ENCODE peak calls at places on chromosome 10, in six cellular contexts. N is K562, X is GM12878, Q is HepG2, F is HCT116, S is SK-N-SH. U is an unnamed sample.

GRCh38 chr10:117186832-117187615 is 10.3 kb upstream of the KCNK18 start:
- DNase-seq in N (no peak), X (no peak), Q (no peak), F (peak), S (no peak), U (peak)

GRCh38 chr10:108095932-108096925 is 931.7 kb upstream of the SORCS1 start:
- DNase-seq in N (no peak), X (no peak), Q (no peak), F (no peak), S (no peak), U (no peak)

GRCh38 chr10:65041307-65041706 is 1520.1 kb downstream of the REEP3 start:
- DNase-seq in N (no peak), X (no peak), Q (no peak), F (no peak), S (no peak), U (no peak)

GRCh38 chr10:70546585-70546984 is 56.0 kb downstream of the PRF1 start:
- DNase-seq in N (no peak), X (no peak), Q (no peak), F (no peak), S (no peak), U (no peak)

GRCh38 chr10:24784923-24785322 is 61.2 kb upstream of the ARHGAP21 start:
- DNase-seq in N (no peak), X (no peak), Q (no peak), F (no peak), S (no peak), U (no peak)

GRCh38 chr10:110528224-110528997 is 30.7 kb downstream of the DUSP5 start:
- DNase-seq in N (no peak), X (no peak), Q (no peak), F (no peak), S (no peak), U (no peak)

GRCh38 chr10:93413252-93413689 is 68.9 kb downstream of the MYOF start:
- DNase-seq in N (no peak), X (no peak), Q (no peak), F (no peak), S (no peak), U (no peak)

GRCh38 chr10:28872592-28873165 is 195.4 kb downstream of the BAMBI start:
- DNase-seq in N (no peak), X (no peak), Q (peak), F (no peak), S (no peak), U (no peak)

GRCh38 chr10:45373783-45374450 is at the start of gene ALOX5:
- DNase-seq in N (peak), X (no peak), Q (no peak), F (no peak), S (peak), U (peak)

GRCh38 chr10:73044378-73045285 is 52.0 kb downstream of the P4HA1 start:
- DNase-seq in N (no peak), X (no peak), Q (no peak), F (no peak), S (no peak), U (peak)

GRCh38 chr10:52232561-52233350 is 81.3 kb upstream of the DKK1 start:
- DNase-seq in N (no peak), X (no peak), Q (peak), F (no peak), S (peak), U (peak)

GRCh38 chr10:72063703-72064391 is 24.5 kb downstream of the SPOCK2 start:
- DNase-seq in N (no peak), X (no peak), Q (no peak), F (no peak), S (no peak), U (no peak)

GRCh38 chr10:102368072-102368471 is 27.4 kb upstream of the NFKB2 start:
- DNase-seq in N (no peak), X (no peak), Q (no peak), F (no peak), S (no peak), U (peak)

GRCh38 chr10:86371691-86372090 is 5.1 kb upstream of the GRID1 start:
- DNase-seq in N (no peak), X (no peak), Q (no peak), F (no peak), S (no peak), U (no peak)

GRCh38 chr10:77179015-77179695 is 458.5 kb downstream of the KCNMA1 start:
- DNase-seq in N (no peak), X (no peak), Q (no peak), F (no peak), S (no peak), U (peak)

GRCh38 chr10:44355630-44356029 is 29.3 kb downstream of the CXCL12 start:
- DNase-seq in N (no peak), X (no peak), Q (no peak), F (no peak), S (no peak), U (no peak)

GRCh38 chr10:3776796-3777571 is 8.0 kb downstream of the KLF6 start:
- DNase-seq in N (no peak), X (no peak), Q (peak), F (peak), S (no peak), U (peak)

GRCh38 chr10:115093286-115093775 is at the start of gene ATRNL1:
- DNase-seq in N (no peak), X (no peak), Q (no peak), F (no peak), S (peak), U (peak)

GRCh38 chr10:116665541-116666125 is 44.9 kb downstream of the PNLIPRP2 start:
- DNase-seq in N (no peak), X (no peak), Q (peak), F (no peak), S (no peak), U (no peak)

GRCh38 chr10:52256832-52257691 is 57.0 kb upstream of the DKK1 start:
- DNase-seq in N (no peak), X (peak), Q (no peak), F (no peak), S (no peak), U (no peak)

GRCh38 chr10:87618470-87619423 is 40.9 kb upstream of the PAPSS2 start:
- DNase-seq in N (no peak), X (no peak), Q (peak), F (no peak), S (no peak), U (peak)

GRCh38 chr10:23558361-23558799 is 119.5 kb downstream of the OTUD1 start:
- DNase-seq in N (no peak), X (no peak), Q (no peak), F (no peak), S (no peak), U (no peak)

GRCh38 chr10:127715249-127715648 is 21.7 kb upstream of the FOXI2 start:
- DNase-seq in N (no peak), X (no peak), Q (no peak), F (no peak), S (no peak), U (no peak)

GRCh38 chr10:48506147-48506917 is 98.5 kb downstream of the ARHGAP22 start:
- DNase-seq in N (peak), X (no peak), Q (peak), F (peak), S (peak), U (peak)

GRCh38 chr10:128180843-128181242 is 54.6 kb upstream of the MKI67 start:
- DNase-seq in N (no peak), X (no peak), Q (no peak), F (no peak), S (no peak), U (no peak)

GRCh38 chr10:88949912-88950664 is 2.5 kb downstream of the ACTA2 start:
- DNase-seq in N (no peak), X (no peak), Q (no peak), F (no peak), S (no peak), U (no peak)

GRCh38 chr10:84525120-84525806 is 196.9 kb downstream of the CCSER2 start:
- DNase-seq in N (peak), X (no peak), Q (peak), F (no peak), S (no peak), U (no peak)

GRCh38 chr10:121592155-121592890 is 5.9 kb downstream of the FGFR2 start:
- DNase-seq in N (no peak), X (no peak), Q (no peak), F (no peak), S (no peak), U (no peak)

GRCh38 chr10:102593074-102593803 is 51.0 kb upstream of the TRIM8 start:
- DNase-seq in N (peak), X (no peak), Q (peak), F (no peak), S (no peak), U (no peak)

GRCh38 chr10:69405221-69405620 is 11.5 kb downstream of the TACR2 start:
- DNase-seq in N (no peak), X (no peak), Q (no peak), F (no peak), S (no peak), U (no peak)

GRCh38 chr10:20274580-20274979 is 458.3 kb downstream of the PLXDC2 start:
- DNase-seq in N (no peak), X (no peak), Q (no peak), F (no peak), S (no peak), U (no peak)

GRCh38 chr10:84200537-84201243 is 6.4 kb downstream of the CDHR1 start:
- DNase-seq in N (peak), X (no peak), Q (no peak), F (no peak), S (no peak), U (no peak)

GRCh38 chr10:129963076-129963830 is 821 bp downstream of the EBF3 start:
- DNase-seq in N (no peak), X (no peak), Q (no peak), F (no peak), S (peak), U (peak)

GRCh38 chr10:22548343-22548742 is 166.0 kb downstream of the PIP4K2A start:
- DNase-seq in N (no peak), X (no peak), Q (no peak), F (no peak), S (no peak), U (no peak)

GRCh38 chr10:47312663-47312995 is 9.6 kb upstream of the GDF2 start:
- DNase-seq in N (no peak), X (no peak), Q (no peak), F (no peak), S (no peak), U (no peak)

GRCh38 chr10:84160663-84161362 is 12.8 kb upstream of the GPR15LG start:
- DNase-seq in N (no peak), X (no peak), Q (no peak), F (no peak), S (no peak), U (no peak)

GRCh38 chr10:3467052-3467906 is 294.7 kb upstream of the PITRM1 start:
- DNase-seq in N (no peak), X (no peak), Q (no peak), F (peak), S (no peak), U (no peak)

GRCh38 chr10:59234194-59234593 is 57.8 kb downstream of the PHYHIPL start:
- DNase-seq in N (no peak), X (no peak), Q (no peak), F (no peak), S (no peak), U (no peak)

GRCh38 chr10:105644978-105645377 is 1003.9 kb downstream of the SORCS3 start:
- DNase-seq in N (no peak), X (no peak), Q (no peak), F (no peak), S (no peak), U (no peak)

DNA sequence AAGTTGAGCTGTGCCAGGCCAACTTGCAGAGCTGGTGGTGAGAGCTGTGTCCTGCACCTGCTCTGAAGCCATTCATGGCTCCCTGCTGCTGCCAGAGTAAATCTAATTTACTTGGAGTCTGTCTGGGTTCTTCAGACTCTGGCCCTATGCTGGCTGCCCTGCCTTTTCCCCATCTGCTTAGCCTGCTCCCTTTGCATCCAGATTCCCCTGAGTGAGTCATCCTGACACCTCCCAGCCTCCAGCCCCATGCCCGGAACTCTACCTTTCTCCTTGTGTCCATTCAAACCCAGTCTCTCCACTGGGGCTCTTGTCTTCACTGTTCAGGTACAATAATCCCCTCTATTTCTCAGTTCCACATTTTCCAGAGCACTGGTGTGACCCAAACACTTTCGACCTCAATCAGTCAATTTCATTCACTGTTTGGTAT is 434.4 kb upstream of the ZMIZ1 start:
- DNase-seq in N (no peak), X (no peak), Q (no peak), F (no peak), S (peak), U (no peak)
- TF ChIP-seq JUND in N (no peak), X (no peak), Q (no peak), F (no peak), S (peak), U (no peak)

GRCh38 chr10:97714401-97715258 is 1.1 kb downstream of the MARVELD1 start:
- DNase-seq in N (peak), X (no peak), Q (no peak), F (no peak), S (peak), U (no peak)
- TF ChIP-seq JUND in N (no peak), X (no peak), Q (no peak), F (no peak), S (no peak), U (no peak)

GRCh38 chr10:33234779-33235178 is 99.7 kb downstream of the NRP1 start:
- DNase-seq in N (no peak), X (no peak), Q (no peak), F (no peak), S (peak), U (no peak)
- TF ChIP-seq JUND in N (no peak), X (no peak), Q (no peak), F (no peak), S (no peak), U (no peak)

GRCh38 chr10:6231730-6232129 is 29.0 kb downstream of the PFKFB3 start:
- DNase-seq in N (no peak), X (no peak), Q (no peak), F (no peak), S (peak), U (no peak)

GRCh38 chr10:6232225-6232807 is 29.6 kb downstream of the PFKFB3 start:
- DNase-seq in N (no peak), X (no peak), Q (no peak), F (no peak), S (peak), U (no peak)

GRCh38 chr10:6232846-6233724 is 30.4 kb downstream of the PFKFB3 start:
- DNase-seq in N (no peak), X (no peak), Q (no peak), F (no peak), S (peak), U (no peak)

GRCh38 chr10:6234371-6234770 is 31.6 kb downstream of the PFKFB3 start:
- DNase-seq in N (no peak), X (no peak), Q (no peak), F (no peak), S (no peak), U (no peak)

DNA sequence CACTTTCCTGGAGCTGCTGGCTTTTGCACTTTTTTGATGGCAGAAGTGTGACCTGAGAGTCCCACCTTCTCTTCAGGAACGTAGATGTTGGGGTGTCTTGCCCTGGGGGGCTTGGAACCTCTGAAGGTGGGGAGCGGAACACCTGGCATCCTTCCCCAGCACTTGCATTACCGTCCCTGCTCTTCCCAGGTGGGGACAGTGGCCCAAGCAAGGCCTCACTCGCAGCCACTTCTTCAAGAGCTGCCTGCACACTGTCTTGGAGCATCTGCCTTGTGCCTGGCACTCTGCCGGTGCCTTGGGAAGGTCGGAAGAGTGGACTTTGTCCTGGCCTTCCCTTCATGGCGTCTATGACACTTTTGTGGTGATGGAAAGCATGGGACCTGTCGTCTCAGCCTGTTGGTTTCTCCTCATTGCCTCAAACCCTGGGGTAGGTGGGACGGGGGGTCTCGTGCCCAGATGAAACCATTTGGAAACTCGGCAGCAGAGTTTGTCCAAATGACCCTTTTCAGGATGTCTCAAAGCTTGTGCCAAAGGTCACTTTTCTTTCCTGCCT is 31.1 kb downstream of the PFKFB3 start:
- DNase-seq in N (no peak), X (no peak), Q (no peak), F (no peak), S (no peak), U (no peak)
- TF ChIP-seq JUND in N (no peak), X (no peak), Q (no peak), F (no peak), S (no peak), U (no peak)

DNA sequence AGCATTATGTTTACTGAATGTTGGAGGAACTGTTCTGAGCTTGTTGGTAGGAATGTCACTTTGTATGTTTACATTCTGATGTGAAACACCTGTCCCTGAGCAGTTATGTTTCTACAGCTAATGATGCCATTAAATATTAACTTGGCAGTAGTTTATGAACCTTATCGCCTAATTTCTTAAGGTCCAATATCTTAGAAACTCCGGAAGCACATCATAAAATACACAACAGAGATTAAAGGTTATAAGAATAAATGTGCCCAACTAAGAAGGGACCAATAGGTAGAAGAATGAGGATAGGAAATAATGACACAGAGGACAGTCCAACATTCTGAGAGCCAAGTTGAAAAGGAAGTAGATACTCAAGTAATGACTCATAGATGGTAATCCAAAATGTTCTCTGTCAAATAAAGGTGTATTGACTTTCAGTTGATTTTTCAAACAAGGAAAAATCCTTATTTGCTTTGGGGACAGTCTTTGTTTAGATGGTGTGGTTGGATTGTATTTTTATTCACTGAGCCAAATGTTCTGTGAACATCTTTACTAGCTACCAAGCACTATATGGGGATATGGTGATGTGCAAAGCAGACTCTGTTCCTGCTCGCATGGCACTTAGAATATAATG is 31.9 kb downstream of the LCOR start:
- DNase-seq in N (no peak), X (peak), Q (peak), F (peak), S (no peak), U (peak)
- TF ChIP-seq JUND in N (peak), X (peak), Q (peak), F (peak), S (peak), U (peak)

GRCh38 chr10:103729851-103730250 is 125.5 kb downstream of the SH3PXD2A start:
- DNase-seq in N (no peak), X (no peak), Q (no peak), F (no peak), S (no peak), U (no peak)

GRCh38 chr10:103733002-103733419 is 122.4 kb downstream of the SH3PXD2A start:
- DNase-seq in N (no peak), X (no peak), Q (no peak), F (no peak), S (peak), U (no peak)

GRCh38 chr10:103732339-103732738 is 123.0 kb downstream of the SH3PXD2A start:
- DNase-seq in N (no peak), X (no peak), Q (no peak), F (no peak), S (no peak), U (no peak)

GRCh38 chr10:103734731-103735130 is 120.6 kb downstream of the SH3PXD2A start:
- DNase-seq in N (no peak), X (no peak), Q (no peak), F (no peak), S (no peak), U (no peak)

DNA sequence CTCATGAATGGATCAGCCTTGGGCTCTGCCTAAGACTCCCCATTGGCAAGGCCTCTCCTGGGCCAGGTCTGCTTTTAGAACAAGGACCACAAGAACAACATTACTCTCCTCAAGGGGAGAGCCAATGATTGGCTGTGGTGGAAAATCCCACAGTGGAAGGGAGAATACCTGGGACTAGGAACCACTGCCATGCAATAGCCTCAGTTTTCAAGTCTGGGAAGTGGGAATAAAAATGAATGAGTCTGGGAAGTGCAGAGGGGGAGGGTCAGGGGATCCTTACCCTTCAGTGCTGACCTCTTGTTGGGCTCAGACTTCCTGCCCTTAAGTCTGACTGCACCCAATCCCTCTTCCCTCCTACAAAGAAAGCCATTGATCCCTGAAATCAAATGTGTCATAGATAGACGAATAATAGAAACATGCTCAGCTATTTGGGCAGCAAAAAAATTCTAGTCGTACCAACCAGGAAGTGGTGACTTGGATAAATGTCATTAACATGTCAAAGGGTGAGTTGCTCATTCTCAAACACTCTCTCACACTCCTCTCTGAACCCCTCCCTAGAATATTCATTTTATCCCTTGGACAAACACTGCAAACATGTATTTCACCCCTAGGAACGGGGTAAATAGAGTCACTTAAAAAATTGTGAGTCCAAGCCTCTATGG is 123.6 kb downstream of the SH3PXD2A start:
- DNase-seq in N (no peak), X (no peak), Q (no peak), F (no peak), S (no peak), U (no peak)
- TF ChIP-seq JUND in N (no peak), X (no peak), Q (no peak), F (no peak), S (no peak), U (no peak)

GRCh38 chr10:132728321-132728720 is 57.6 kb downstream of the NKX6-2 start:
- DNase-seq in N (no peak), X (no peak), Q (no peak), F (no peak), S (no peak), U (no peak)

GRCh38 chr10:132727411-132727810 is 58.5 kb downstream of the NKX6-2 start:
- DNase-seq in N (no peak), X (no peak), Q (no peak), F (no peak), S (no peak), U (no peak)

GRCh38 chr10:132726194-132726593 is 59.8 kb downstream of the NKX6-2 start:
- DNase-seq in N (no peak), X (no peak), Q (no peak), F (no peak), S (no peak), U (no peak)

GRCh38 chr10:132725202-132725601 is 60.7 kb downstream of the NKX6-2 start:
- DNase-seq in N (no peak), X (no peak), Q (no peak), F (no peak), S (no peak), U (no peak)

GRCh38 chr10:132726951-132727350 is 59.0 kb downstream of the NKX6-2 start:
- DNase-seq in N (no peak), X (no peak), Q (no peak), F (no peak), S (no peak), U (no peak)
- TF ChIP-seq JUND in N (no peak), X (no peak), Q (no peak), F (no peak), S (no peak), U (no peak)

GRCh38 chr10:201328-201771 is 66.1 kb downstream of the ZMYND11 start:
- DNase-seq in N (no peak), X (no peak), Q (no peak), F (no peak), S (no peak), U (no peak)

GRCh38 chr10:200405-200804 is 65.2 kb downstream of the ZMYND11 start:
- DNase-seq in N (no peak), X (no peak), Q (no peak), F (no peak), S (no peak), U (no peak)
- TF ChIP-seq JUND in N (no peak), X (no peak), Q (no peak), F (no peak), S (no peak), U (no peak)

U was measured in T47D.